ENCODE peak calls at places on chromosomes 7 and 10, in four cellular contexts. One of them, this sample, is unnamed.

GRCh38 chr10:104216631-104217030 is 15.5 kb downstream of the CFAP43 start:
- DNase-seq in tibial artery: no peak
- DNase-seq in GM23248: no peak
- DNase-seq in A549: no peak
- DNase-seq in this sample: no peak

GRCh38 chr10:77504196-77504869 is 133.3 kb downstream of the KCNMA1 start:
- DNase-seq in tibial artery: no peak
- DNase-seq in GM23248: peak; percentile 64
- DNase-seq in A549: no peak
- DNase-seq in this sample: no peak

GRCh38 chr7:158602905-158603772 is 15.5 kb upstream of the PTPRN2 start:
- DNase-seq in tibial artery: no peak
- DNase-seq in GM23248: no peak
- DNase-seq in A549: peak; percentile 29
- DNase-seq in this sample: no peak

GRCh38 chr7:34748244-34749039 is 90.4 kb downstream of the NPSR1 start:
- DNase-seq in tibial artery: no peak
- DNase-seq in GM23248: peak; percentile 67
- DNase-seq in A549: peak; percentile 89
- DNase-seq in this sample: no peak

GRCh38 chr7:87564290-87564963 is 36.3 kb downstream of the ABCB1 start:
- DNase-seq in tibial artery: no peak
- DNase-seq in GM23248: peak; percentile 19
- DNase-seq in A549: peak; percentile 43
- DNase-seq in this sample: no peak

GRCh38 chr7:36652431-36652830 is 71.9 kb downstream of the AOAH start:
- DNase-seq in tibial artery: no peak
- DNase-seq in GM23248: peak; percentile 55
- DNase-seq in A549: no peak
- DNase-seq in this sample: no peak

GRCh38 chr10:131206136-131206995 is 105.2 kb downstream of the TCERG1L start:
- DNase-seq in tibial artery: peak; percentile 51
- DNase-seq in GM23248: no peak
- DNase-seq in A549: no peak
- DNase-seq in this sample: no peak

GRCh38 chr7:117435475-117436043 is 8.3 kb upstream of the ASZ1 start:
- DNase-seq in tibial artery: no peak
- DNase-seq in GM23248: no peak
- DNase-seq in A549: no peak
- DNase-seq in this sample: no peak

GRCh38 chr10:103592186-103593021 is 98.9 kb downstream of the NEURL1 start:
- DNase-seq in tibial artery: no peak
- DNase-seq in GM23248: peak; percentile 61
- DNase-seq in A549: peak; percentile 56
- DNase-seq in this sample: no peak

GRCh38 chr7:95669513-95669912 is 73.2 kb upstream of the PDK4 start:
- DNase-seq in tibial artery: no peak
- DNase-seq in GM23248: no peak
- DNase-seq in A549: no peak
- DNase-seq in this sample: no peak

GRCh38 chr10:88525371-88526079 is 57.6 kb downstream of the RNLS start:
- DNase-seq in tibial artery: no peak
- DNase-seq in GM23248: peak; percentile 50
- DNase-seq in A549: peak; percentile 50
- DNase-seq in this sample: no peak

GRCh38 chr10:59536151-59536550 is 173.5 kb downstream of the SLC16A9 start:
- DNase-seq in tibial artery: no peak
- DNase-seq in GM23248: peak; percentile 89
- DNase-seq in A549: no peak
- DNase-seq in this sample: no peak

GRCh38 chr7:26208040-26208439 is 6.5 kb downstream of the CBX3 start:
- DNase-seq in tibial artery: no peak
- DNase-seq in GM23248: no peak
- DNase-seq in A549: no peak
- DNase-seq in this sample: no peak

GRCh38 chr7:26212921-26213718 is 11.6 kb downstream of the CBX3 start:
- DNase-seq in tibial artery: no peak
- DNase-seq in GM23248: no peak
- DNase-seq in A549: no peak
- DNase-seq in this sample: no peak

GRCh38 chr7:26216044-26216443 is 14.5 kb downstream of the CBX3 start:
- DNase-seq in tibial artery: no peak
- DNase-seq in GM23248: no peak
- DNase-seq in A549: no peak
- DNase-seq in this sample: no peak

GRCh38 chr7:26213821-26214515 is 12.4 kb downstream of the CBX3 start:
- DNase-seq in tibial artery: no peak
- DNase-seq in GM23248: no peak
- DNase-seq in A549: no peak
- DNase-seq in this sample: no peak
- H3K27ac ChIP-seq in tibial artery: no peak overlapping the region
- H3K27ac ChIP-seq in GM23248: no peak overlapping the region
- H3K27ac ChIP-seq in A549: no peak overlapping the region
- H3K27ac ChIP-seq in this sample: no peak overlapping the region

DNA sequence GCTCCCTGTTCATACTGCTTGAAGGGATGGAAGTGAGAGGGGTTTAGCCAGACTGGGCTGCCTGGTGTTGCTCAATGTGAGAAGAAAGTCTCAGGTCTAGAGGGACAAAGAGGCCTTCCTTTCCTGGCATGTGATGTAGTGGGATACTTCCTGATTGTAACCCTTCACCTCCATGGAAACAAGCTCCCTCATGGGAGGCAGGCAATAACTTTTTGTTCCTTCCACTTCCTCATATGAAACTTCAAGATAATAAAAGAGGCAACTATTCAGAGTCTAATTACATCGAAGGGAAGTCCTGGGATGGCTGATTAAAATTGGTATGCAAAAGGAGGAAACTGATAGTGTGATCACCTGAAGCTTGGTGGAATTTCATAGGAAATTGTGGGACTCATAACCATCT is 84.1 kb upstream of the ETV1 start:
- DNase-seq in tibial artery: no peak
- DNase-seq in GM23248: no peak
- DNase-seq in A549: no peak
- DNase-seq in this sample: no peak
- H3K27ac ChIP-seq in tibial artery: no peak overlapping the region
- H3K27ac ChIP-seq in GM23248: no peak overlapping the region
- H3K27ac ChIP-seq in A549: no peak overlapping the region
- H3K27ac ChIP-seq in this sample: no peak overlapping the region

GRCh38 chr10:10364916-10365315 is 652.8 kb upstream of the CELF2 start:
- DNase-seq in tibial artery: no peak
- DNase-seq in GM23248: no peak
- DNase-seq in A549: no peak
- DNase-seq in this sample: no peak
- H3K27ac ChIP-seq in tibial artery: no peak overlapping the region
- H3K27ac ChIP-seq in GM23248: no peak overlapping the region
- H3K27ac ChIP-seq in A549: no peak overlapping the region
- H3K27ac ChIP-seq in this sample: no peak overlapping the region

DNA sequence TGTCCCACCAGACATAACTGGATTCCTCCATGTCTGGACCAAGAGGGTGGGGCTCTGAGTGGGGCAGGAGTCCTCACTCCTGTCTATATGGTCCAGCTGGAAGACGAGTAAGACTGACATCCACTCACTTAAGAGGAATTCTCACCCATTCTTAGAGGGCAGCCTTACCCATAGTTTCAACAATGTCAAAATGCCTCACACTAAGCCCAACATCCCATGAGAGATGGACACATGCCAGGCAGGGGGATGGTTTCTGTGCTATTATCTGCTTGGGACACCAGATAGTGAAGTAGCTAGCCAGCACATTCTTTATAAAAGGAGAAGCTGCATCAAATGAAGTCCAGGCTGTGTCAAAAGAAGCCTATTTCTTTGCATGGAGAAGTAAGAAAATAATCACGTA is 4.7 kb upstream of the LANCL2 start:
- DNase-seq in tibial artery: no peak
- DNase-seq in GM23248: no peak
- DNase-seq in A549: no peak
- DNase-seq in this sample: no peak
- H3K27ac ChIP-seq in tibial artery: no peak overlapping the region
- H3K27ac ChIP-seq in GM23248: no peak overlapping the region
- H3K27ac ChIP-seq in A549: no peak overlapping the region
- H3K27ac ChIP-seq in this sample: no peak overlapping the region

GRCh38 chr10:97585439-97585811 is 1.2 kb downstream of the HOGA1 start:
- DNase-seq in tibial artery: no peak
- DNase-seq in GM23248: no peak
- DNase-seq in A549: no peak
- DNase-seq in this sample: no peak

GRCh38 chr10:97584798-97585438 is 729 bp downstream of the HOGA1 start:
- DNase-seq in tibial artery: no peak
- DNase-seq in GM23248: no peak
- DNase-seq in A549: no peak
- DNase-seq in this sample: no peak

GRCh38 chr10:97584060-97584797 is at the start of gene HOGA1:
- DNase-seq in tibial artery: peak; percentile 96
- DNase-seq in GM23248: peak; percentile 62
- DNase-seq in A549: peak; percentile 92
- DNase-seq in this sample: peak; percentile 46

GRCh38 chr10:97582169-97582568 is 2.0 kb upstream of the HOGA1 start:
- DNase-seq in tibial artery: no peak
- DNase-seq in GM23248: no peak
- DNase-seq in A549: no peak
- DNase-seq in this sample: no peak

DNA sequence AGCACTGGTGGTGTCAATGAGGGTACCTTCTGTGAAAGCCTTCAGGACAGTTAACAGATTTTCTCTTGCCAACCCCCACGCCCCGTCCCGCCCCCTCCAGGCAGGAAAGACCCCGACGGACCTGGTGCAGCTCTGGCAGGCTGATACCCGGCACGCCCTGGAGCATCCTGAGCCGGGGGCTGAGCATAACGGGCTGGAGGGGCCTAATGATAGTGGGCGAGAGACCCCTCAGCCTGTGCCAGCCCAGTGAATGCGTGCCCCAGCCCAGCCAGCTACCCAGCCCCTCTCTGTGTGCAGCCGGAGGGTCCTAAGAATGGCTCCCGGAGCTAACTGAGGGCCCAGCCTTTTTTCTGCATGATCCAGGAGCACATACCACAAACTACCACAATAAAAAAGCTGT is 713 bp upstream of the HOGA1 start:
- DNase-seq in tibial artery: no peak
- DNase-seq in GM23248: no peak
- DNase-seq in A549: no peak
- DNase-seq in this sample: no peak
- H3K27ac ChIP-seq in tibial artery: peak overlapping the region; percentile 63
- H3K27ac ChIP-seq in GM23248: no peak overlapping the region
- H3K27ac ChIP-seq in A549: peak overlapping the region; percentile 75
- H3K27ac ChIP-seq in this sample: peak overlapping the region; percentile 48

DNA sequence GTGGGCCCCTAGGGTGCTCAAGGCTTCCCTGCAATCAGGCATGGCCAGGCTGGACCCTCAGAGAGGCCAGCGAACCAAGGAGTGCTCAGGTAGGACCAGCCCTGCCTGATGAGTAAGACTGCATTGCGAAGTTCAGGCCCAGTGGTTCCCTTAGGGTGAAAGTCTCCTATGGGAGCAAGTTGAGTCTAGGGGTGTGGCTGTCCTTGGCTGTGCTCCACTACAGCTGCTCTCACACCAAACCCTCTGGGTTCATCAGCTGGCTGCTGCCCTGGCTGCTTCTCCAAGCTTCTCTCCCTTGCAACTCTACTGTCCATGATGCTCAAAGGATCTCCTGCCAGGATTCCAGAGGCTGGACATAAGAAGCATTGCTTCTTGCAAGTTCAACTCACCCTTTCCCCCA is 18.7 kb downstream of the FAM25A start:
- DNase-seq in tibial artery: no peak
- DNase-seq in GM23248: peak; percentile 7
- DNase-seq in A549: no peak
- DNase-seq in this sample: no peak
- H3K27ac ChIP-seq in tibial artery: no peak overlapping the region
- H3K27ac ChIP-seq in GM23248: no peak overlapping the region
- H3K27ac ChIP-seq in A549: no peak overlapping the region
- H3K27ac ChIP-seq in this sample: no peak overlapping the region

GRCh38 chr7:601573-602340 is 82.1 kb upstream of the PDGFA start:
- DNase-seq in tibial artery: peak; percentile 88
- DNase-seq in GM23248: peak; percentile 37
- DNase-seq in A549: no peak
- DNase-seq in this sample: no peak
- H3K27ac ChIP-seq in tibial artery: peak overlapping the region; percentile 91
- H3K27ac ChIP-seq in GM23248: no peak overlapping the region
- H3K27ac ChIP-seq in A549: no peak overlapping the region
- H3K27ac ChIP-seq in this sample: no peak overlapping the region

DNA sequence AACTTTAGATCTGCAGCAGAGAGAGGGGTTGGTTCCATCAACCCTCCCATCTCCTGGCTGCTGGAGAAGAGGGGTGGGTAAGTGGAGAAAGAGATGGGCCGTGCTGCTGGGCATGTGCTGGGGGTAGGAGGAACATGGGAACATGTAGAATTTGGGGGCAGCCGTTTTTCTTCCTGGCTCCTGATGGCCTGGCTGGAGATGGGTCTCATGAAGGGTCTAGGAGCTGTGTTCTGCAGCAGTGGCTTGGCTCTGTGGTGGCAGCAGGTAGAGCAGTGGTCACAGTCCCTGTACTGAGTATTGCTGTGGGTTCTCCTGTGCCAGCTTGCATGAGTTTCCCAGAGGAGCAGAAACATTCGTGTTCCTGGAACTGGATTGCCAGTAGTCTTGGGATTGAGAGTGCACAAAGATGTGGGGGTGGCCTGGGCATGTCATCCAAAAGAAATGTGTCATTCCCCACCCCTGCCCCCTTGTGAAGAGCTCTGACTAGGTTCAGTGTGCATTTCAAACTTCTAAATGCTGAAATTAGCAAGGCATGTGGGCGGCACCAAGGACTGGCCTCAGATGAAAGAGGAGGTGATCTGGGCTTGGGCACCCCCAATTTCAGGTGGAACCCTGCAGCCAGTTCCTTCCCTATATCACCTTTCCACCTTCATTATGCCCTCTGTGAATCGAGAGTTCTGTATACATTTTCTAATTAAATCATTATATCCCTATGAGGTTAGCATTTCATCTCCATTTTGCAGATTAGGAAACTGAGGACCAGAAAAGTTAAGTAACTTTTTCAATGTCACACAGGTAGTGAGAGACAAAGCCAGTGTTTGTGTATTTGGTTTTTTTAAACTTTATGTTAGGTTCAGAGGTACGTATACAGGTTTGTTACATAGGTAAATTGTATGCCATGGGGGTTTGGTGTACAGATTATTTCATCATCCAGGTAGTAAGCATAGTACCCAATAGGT is 2.1 kb downstream of the CHST3 start:
- DNase-seq in tibial artery: peak; percentile 66
- DNase-seq in GM23248: peak; percentile 92
- DNase-seq in A549: peak; percentile 28
- DNase-seq in this sample: peak; percentile 57
- H3K27ac ChIP-seq in tibial artery: peak overlapping the region; percentile 94
- H3K27ac ChIP-seq in GM23248: peak overlapping the region; percentile 90
- H3K27ac ChIP-seq in A549: peak overlapping the region; percentile 92
- H3K27ac ChIP-seq in this sample: peak overlapping the region; percentile 46